ENCODE peak calls at places on chromosomes 6 and 20, in nine cellular contexts. D, Z, C, Y, X, W, I, T and F are unnamed samples.
A peak's percentile ranks its signal among the peaks of the same experiment; 100 is the strongest.

GRCh38 chr6:138406443-138406842 is 2.4 kb downstream of the HEBP2 start:
- DNase-seq in D (no peak), Z (no peak), C (peak; percentile 74), Y (no peak), X (no peak), W (no peak), I (no peak), T (no peak), F (no peak)

GRCh38 chr6:126919947-126920346 is 198.5 kb upstream of the RSPO3 start:
- DNase-seq in D (peak; percentile 94), Z (no peak), C (no peak), Y (no peak), X (no peak), W (no peak), I (no peak), T (no peak), F (no peak)

GRCh38 chr6:170057961-170058877 is 232.7 kb downstream of the DLL1 start:
- DNase-seq in D (no peak), Z (no peak), C (peak; percentile 36), Y (peak; percentile 50), X (peak; percentile 33), W (no peak), I (no peak), T (no peak), F (no peak)

GRCh38 chr6:119985952-119986736 is 636.6 kb upstream of the MAN1A1 start:
- DNase-seq in D (no peak), Z (no peak), C (no peak), Y (no peak), X (no peak), W (no peak), I (no peak), T (peak; percentile 36), F (no peak)

GRCh38 chr6:127190552-127190951 is 72.1 kb downstream of the RSPO3 start:
- DNase-seq in D (peak; percentile 48), Z (no peak), C (peak; percentile 6), Y (no peak), X (no peak), W (no peak), I (no peak), T (peak; percentile 76), F (peak; percentile 37)

GRCh38 chr6:110285306-110286060 is 72.7 kb downstream of the METTL24 start:
- DNase-seq in D (no peak), Z (no peak), C (peak; percentile 75), Y (no peak), X (no peak), W (no peak), I (no peak), T (no peak), F (no peak)

GRCh38 chr20:50396623-50397022 is 113.6 kb upstream of the PTPN1 start:
- DNase-seq in D (no peak), Z (no peak), C (no peak), Y (no peak), X (no peak), W (no peak), I (no peak), T (no peak), F (no peak)

GRCh38 chr20:36644713-36645109 is 1.3 kb downstream of the SLA2 start:
- DNase-seq in D (no peak), Z (no peak), C (no peak), Y (no peak), X (no peak), W (no peak), I (no peak), T (no peak), F (no peak)